ENCODE peak calls at places on chromosomes 6 and 20, in six cellular contexts. A is transverse colon, K is spleen, U is astrocyte of the spinal cord, P is kidney, Y is ascending aorta. T is an unnamed sample.

GRCh38 chr20:57671662-57672061 is 38.2 kb downstream of the PMEPA1 start:
- DNase-seq in Y (no peak), K (no peak), A (no peak), U (no peak), P (no peak), T (no peak)

GRCh38 chr20:37382539-37383120 is 36.7 kb downstream of the SRC start:
- DNase-seq in P (peak), K (peak), A (no peak), U (no peak), Y (peak), T (no peak)

GRCh38 chr20:45095753-45096371 is 5.1 kb downstream of the KCNS1 start:
- DNase-seq in U (peak), P (no peak), A (peak), Y (no peak), K (no peak), T (no peak)

GRCh38 chr6:116866281-116866871 is 10.7 kb upstream of the RFX6 start:
- DNase-seq in A (no peak), Y (no peak), P (no peak), U (no peak), K (no peak), T (no peak)

GRCh38 chr6:20711518-20711917 is 177.3 kb downstream of the CDKAL1 start:
- DNase-seq in A (no peak), Y (no peak), P (no peak), K (no peak), U (no peak), T (no peak)

GRCh38 chr6:2663123-2663522 is 87.6 kb downstream of the MYLK4 start:
- DNase-seq in Y (no peak), U (no peak), A (no peak), P (peak), K (no peak), T (no peak)

GRCh38 chr6:119830494-119831295 is 481.1 kb upstream of the MAN1A1 start:
- DNase-seq in A (no peak), K (no peak), P (no peak), U (no peak), Y (no peak), T (no peak)

GRCh38 chr6:157609556-157609955 is 213.5 kb upstream of the SNX9 start:
- DNase-seq in K (no peak), U (no peak), Y (no peak), P (no peak), A (no peak), T (no peak)

GRCh38 chr6:46776070-46776752 is 17.0 kb upstream of the MEP1A start:
- DNase-seq in K (no peak), A (no peak), U (no peak), Y (no peak), P (no peak), T (no peak)

GRCh38 chr6:23524556-23524955 is 601.5 kb upstream of the NRSN1 start:
- DNase-seq in Y (no peak), U (no peak), K (no peak), P (no peak), A (no peak), T (no peak)

GRCh38 chr20:39800548-39800947 is 838.4 kb downstream of the DHX35 start:
- DNase-seq in P (peak), Y (peak), A (no peak), U (peak), K (no peak), T (no peak)

GRCh38 chr20:62143118-62143975 is at the start of the genes PSMA7 and SS18L1:
- DNase-seq in P (peak), K (peak), Y (peak), U (peak), A (peak), T (peak)

GRCh38 chr6:161486326-161486725 is 212.5 kb upstream of the AGPAT4 start:
- DNase-seq in P (no peak), U (peak), K (no peak), A (no peak), Y (no peak), T (no peak)

GRCh38 chr20:44619294-44619693 is 32.2 kb downstream of the ADA start:
- DNase-seq in U (no peak), Y (no peak), P (no peak), K (no peak), A (no peak), T (no peak)

GRCh38 chr6:10205892-10206291 is 209.0 kb downstream of the TFAP2A start:
- DNase-seq in Y (no peak), K (no peak), P (no peak), U (no peak), A (no peak), T (no peak)

GRCh38 chr20:40433341-40433861 is 255.6 kb downstream of the MAFB start:
- DNase-seq in K (no peak), P (no peak), A (no peak), Y (no peak), U (no peak), T (no peak)

GRCh38 chr20:41249781-41250281 is 67.7 kb downstream of the ZHX3 start:
- DNase-seq in P (peak), A (no peak), U (peak), Y (no peak), K (no peak), T (no peak)

GRCh38 chr20:56957737-56958553 is 308.5 kb downstream of the BMP7 start:
- DNase-seq in U (peak), Y (no peak), K (no peak), A (no peak), P (no peak), T (no peak)

GRCh38 chr20:36519944-36520343 is 21.4 kb upstream of the MYL9 start:
- DNase-seq in A (no peak), P (no peak), U (no peak), Y (peak), K (no peak), T (no peak)

GRCh38 chr6:1477432-1478090 is 88.2 kb downstream of the FOXF2 start:
- DNase-seq in P (no peak), K (no peak), A (no peak), U (peak), Y (no peak), T (no peak)

GRCh38 chr6:168537485-168537884 is 96.5 kb downstream of the SMOC2 start:
- DNase-seq in K (peak), P (no peak), U (no peak), A (no peak), Y (no peak), T (no peak)

GRCh38 chr6:31128093-31128676 is 7.9 kb upstream of the CDSN start:
- DNase-seq in A (peak), P (no peak), U (peak), Y (peak), K (peak), T (peak)

GRCh38 chr6:7974932-7975763 is 64.6 kb upstream of the TXNDC5 start:
- DNase-seq in P (peak), U (peak), K (peak), Y (peak), A (peak), T (no peak)

GRCh38 chr20:33032555-33032954 is 1.1 kb downstream of the BPIFB6 start:
- DNase-seq in K (no peak), A (no peak), Y (no peak), U (no peak), P (no peak), T (no peak)

GRCh38 chr6:170221052-170221752 is 69.7 kb downstream of the DLL1 start:
- DNase-seq in U (no peak), Y (peak), A (peak), K (peak), P (peak), T (no peak)

GRCh38 chr20:58694241-58695083 is 1.9 kb downstream of the NPEPL1 start:
- DNase-seq in U (no peak), Y (no peak), P (peak), K (no peak), A (no peak), T (no peak)

GRCh38 chr6:4732691-4733315 is 43.4 kb upstream of the CDYL start:
- DNase-seq in A (peak), K (no peak), P (no peak), U (peak), Y (peak), T (no peak)

GRCh38 chr6:38813451-38813850 is 98.3 kb downstream of the DNAH8 start:
- DNase-seq in A (no peak), U (no peak), P (no peak), Y (no peak), K (no peak), T (no peak)

GRCh38 chr6:49198015-49198414 is 265.0 kb downstream of the MMUT start:
- DNase-seq in A (no peak), K (no peak), P (no peak), U (no peak), Y (no peak), T (no peak)

GRCh38 chr6:106967936-106968555 is 6.5 kb downstream of the CD24 start:
- DNase-seq in K (no peak), U (no peak), A (no peak), Y (no peak), P (peak), T (no peak)

DNA sequence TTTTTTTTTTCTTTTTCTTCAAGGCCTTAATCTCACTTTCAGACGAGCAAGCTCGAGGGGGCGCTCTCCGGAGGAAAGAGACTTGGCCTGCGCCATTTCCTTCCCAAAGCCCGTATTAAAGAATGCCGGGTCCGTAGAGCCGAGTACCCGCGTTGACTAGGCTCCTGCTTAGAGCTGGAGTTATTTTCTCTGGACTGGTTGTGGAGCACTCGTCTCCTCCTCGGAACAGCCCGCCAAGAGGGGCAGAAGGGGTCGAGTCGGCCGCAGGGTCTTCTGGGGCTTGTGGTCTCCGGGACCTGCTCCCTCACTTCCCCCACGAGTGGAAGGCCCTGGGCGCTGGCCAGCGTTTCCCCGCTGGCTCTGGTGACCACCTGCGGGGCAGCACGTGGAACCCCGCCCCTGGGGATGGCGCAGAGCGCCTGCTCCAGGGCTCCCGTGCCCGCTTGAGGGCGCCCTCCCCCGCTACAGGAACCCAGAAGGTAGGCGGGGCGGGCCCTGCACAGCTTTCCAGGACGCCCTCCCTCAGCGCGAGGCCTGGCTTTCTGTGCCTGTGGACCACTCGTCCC is 2.7 kb upstream of the MEI4 start:
- DNase-seq in K (peak), P (peak), A (peak), Y (no peak), U (peak), T (no peak)
- TF ChIP-seq CTCF in K (no peak), P (peak), A (no peak), Y (peak), U (peak), T (no peak)

GRCh38 chr20:51810155-51811039 is 8.1 kb upstream of the SALL4 start:
- DNase-seq in K (no peak), P (no peak), Y (no peak), U (no peak), A (no peak), T (no peak)
- TF ChIP-seq CTCF in K (no peak), P (no peak), Y (no peak), U (no peak), A (no peak), T (no peak)

GRCh38 chr20:34683667-34684066 is 6.8 kb upstream of the PIGU start:
- DNase-seq in U (no peak), Y (no peak), A (no peak), K (no peak), P (no peak), T (no peak)

GRCh38 chr20:34676642-34677373 is at the start of gene PIGU:
- DNase-seq in K (peak), Y (peak), A (peak), P (peak), U (peak), T (peak)

GRCh38 chr20:34675561-34675960 is 1.3 kb downstream of the PIGU start:
- DNase-seq in K (no peak), Y (no peak), U (no peak), P (no peak), A (no peak), T (no peak)

GRCh38 chr20:34675993-34676641 is 775 bp downstream of the PIGU start:
- DNase-seq in P (no peak), K (no peak), Y (no peak), A (no peak), U (no peak), T (no peak)

DNA sequence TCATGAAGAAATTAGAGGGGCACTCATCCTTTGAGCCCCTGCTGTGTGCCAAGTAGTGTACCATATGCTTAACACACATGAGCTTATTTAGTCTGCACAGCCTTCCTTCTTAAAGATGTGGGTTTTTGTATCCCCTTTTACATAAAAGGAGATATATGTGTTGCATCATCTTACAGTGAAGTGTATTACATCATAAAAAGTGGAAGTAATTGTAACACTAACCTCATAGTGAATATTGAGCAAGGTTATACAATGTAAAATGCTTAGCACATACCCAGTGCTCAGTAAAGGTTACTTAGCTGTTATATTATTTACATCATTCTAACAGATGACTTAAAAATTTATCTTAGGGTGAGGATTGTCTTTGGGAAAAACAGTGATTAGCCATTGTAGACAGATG is 3.7 kb upstream of the PIGU start:
- DNase-seq in U (no peak), K (no peak), A (no peak), P (no peak), Y (no peak), T (no peak)
- TF ChIP-seq CTCF in U (no peak), K (no peak), A (no peak), P (no peak), Y (no peak), T (no peak)

DNA sequence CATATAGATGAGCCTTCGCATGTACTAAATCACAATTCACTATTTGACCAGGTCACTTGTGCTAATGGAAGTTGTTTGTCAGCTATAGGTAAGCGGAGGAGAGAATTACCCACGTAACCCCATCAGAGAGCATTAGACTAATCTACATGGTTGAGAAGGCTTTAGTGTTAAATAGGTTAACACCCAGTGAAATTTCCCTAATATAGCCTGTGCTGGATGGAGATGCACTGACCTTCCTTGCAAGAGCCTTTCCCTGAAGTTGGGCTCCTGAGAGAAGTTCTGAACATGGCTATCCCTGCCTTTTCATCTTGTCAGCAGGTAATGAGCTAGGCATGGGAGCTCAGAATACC is 78.1 kb downstream of the TNFAIP3 start:
- DNase-seq in A (no peak), Y (no peak), P (no peak), K (no peak), U (no peak), T (no peak)
- TF ChIP-seq CTCF in A (no peak), Y (no peak), P (no peak), K (peak), U (no peak), T (no peak)

GRCh38 chr6:33143113-33143760 is 49.0 kb downstream of the COL11A2 start:
- DNase-seq in A (no peak), Y (no peak), U (no peak), P (no peak), K (no peak), T (no peak)
- TF ChIP-seq CTCF in A (no peak), Y (no peak), U (peak), P (no peak), K (no peak), T (no peak)

GRCh38 chr20:46588532-46589509 is 38.4 kb upstream of the OCSTAMP start:
- DNase-seq in P (no peak), A (no peak), U (no peak), K (no peak), Y (no peak), T (no peak)

GRCh38 chr20:46594725-46595124 is 44.3 kb upstream of the OCSTAMP start:
- DNase-seq in Y (no peak), U (no peak), A (no peak), P (no peak), K (no peak), T (no peak)

GRCh38 chr20:46590453-46590852 is 40.0 kb upstream of the OCSTAMP start:
- DNase-seq in K (no peak), P (no peak), U (no peak), Y (no peak), A (no peak), T (no peak)

GRCh38 chr20:46587986-46588385 is 37.5 kb upstream of the OCSTAMP start:
- DNase-seq in A (no peak), Y (no peak), U (no peak), K (no peak), P (no peak), T (no peak)

GRCh38 chr20:46592580-46593362 is 42.3 kb upstream of the OCSTAMP start:
- DNase-seq in K (no peak), P (no peak), U (no peak), A (no peak), Y (no peak), T (no peak)
- TF ChIP-seq CTCF in K (no peak), P (no peak), U (no peak), A (no peak), Y (no peak), T (no peak)

DNA sequence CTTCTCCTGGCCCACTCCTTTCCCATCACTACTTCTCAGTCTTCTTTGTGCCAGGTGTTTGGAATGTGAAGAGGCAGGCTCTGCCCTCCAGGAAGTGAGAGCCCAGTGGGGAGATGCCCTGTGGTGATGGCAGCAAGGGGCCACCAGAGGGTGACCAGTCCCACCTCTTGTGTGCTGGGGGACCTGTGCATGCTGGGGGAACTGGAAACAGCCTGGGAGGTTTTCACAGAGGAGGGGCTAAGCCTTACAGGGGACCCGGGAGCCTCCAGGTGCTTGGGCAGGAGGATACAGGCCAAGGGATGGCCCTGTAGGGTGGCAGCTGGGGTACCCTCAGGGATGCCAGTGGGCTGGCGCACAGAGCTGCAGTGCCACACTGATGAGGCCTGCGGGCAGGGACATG is 72.3 kb downstream of the RAMACL start:
- DNase-seq in A (no peak), K (peak), P (no peak), U (no peak), Y (no peak), T (no peak)
- TF ChIP-seq CTCF in A (no peak), K (no peak), P (no peak), U (peak), Y (no peak), T (no peak)

GRCh38 chr6:134669531-134669930 is 280.4 kb downstream of the ALDH8A1 start:
- DNase-seq in A (no peak), Y (no peak), P (no peak), K (no peak), U (no peak), T (no peak)
- TF ChIP-seq CTCF in A (no peak), Y (no peak), P (no peak), K (no peak), U (no peak), T (no peak)

T was measured in activated B cell treated with CpG ODN at 0.5 μM for 24 hours.